ENCODE peak calls at places on chromosomes 3 and 15, in four cellular contexts. I, F, O and X are unnamed samples.

GRCh38 chr15:85757073-85757938 is 37.4 kb downstream of the KLHL25 start:
- DNase-seq in I (no peak), F (no peak), O (no peak), X (no peak)

GRCh38 chr3:41683666-41684350 is 278.1 kb downstream of the ULK4 start:
- DNase-seq in I (peak; percentile 99), F (peak; percentile 48), O (no peak), X (peak; percentile 21)

GRCh38 chr3:27219127-27219860 is 149.9 kb downstream of the NEK10 start:
- DNase-seq in I (no peak), F (no peak), O (no peak), X (no peak)

GRCh38 chr15:66387176-66388056 is 704 bp downstream of the MAP2K1 start:
- DNase-seq in I (no peak), F (peak; percentile 71), O (no peak), X (peak; percentile 65)

GRCh38 chr3:66196633-66197032 is 24.2 kb upstream of the SLC25A26 start:
- DNase-seq in I (no peak), F (no peak), O (no peak), X (no peak)

GRCh38 chr15:29835301-29835700 is 13.0 kb upstream of the TJP1 start:
- DNase-seq in I (no peak), F (no peak), O (no peak), X (peak; percentile 54)

GRCh38 chr3:141486735-141487418 is at the start of gene RASA2:
- DNase-seq in I (no peak), F (peak; percentile 74), O (no peak), X (peak; percentile 91)

GRCh38 chr3:17315905-17316304 is 426.5 kb downstream of the TBC1D5 start:
- DNase-seq in I (no peak), F (no peak), O (no peak), X (no peak)

GRCh38 chr3:42497009-42497731 is 5.3 kb upstream of the VIPR1 start:
- DNase-seq in I (no peak), F (peak; percentile 54), O (peak; percentile 79), X (peak; percentile 67)

GRCh38 chr3:183098538-183099025 is 714 bp downstream of the MCCC1 start:
- DNase-seq in I (no peak), F (no peak), O (no peak), X (no peak)

GRCh38 chr15:78854973-78855372 is 17.7 kb upstream of the MORF4L1 start:
- DNase-seq in I (no peak), F (no peak), O (no peak), X (no peak)

GRCh38 chr3:193894121-193894863 is 241.7 kb upstream of the HES1 start:
- DNase-seq in I (no peak), F (no peak), O (peak; percentile 3), X (peak; percentile 30)

GRCh38 chr3:117393119-117393518 is 683.5 kb downstream of the TUSC7 start:
- DNase-seq in I (no peak), F (no peak), O (no peak), X (no peak)

GRCh38 chr15:72844067-72844466 is 60.5 kb upstream of the ADPGK start:
- DNase-seq in I (no peak), F (no peak), O (no peak), X (no peak)

GRCh38 chr3:184154909-184155643 is at the start of gene DVL3:
- DNase-seq in I (no peak), F (peak; percentile 64), O (no peak), X (peak; percentile 80)

GRCh38 chr15:74433592-74434259 is at the start of gene SEMA7A:
- DNase-seq in I (no peak), F (peak; percentile 82), O (peak; percentile 20), X (peak; percentile 80)

GRCh38 chr3:57227204-57227929 is at the start of gene APPL1:
- DNase-seq in I (no peak), F (peak; percentile 84), O (peak; percentile 70), X (peak; percentile 94)

GRCh38 chr3:174099724-174100123 is 702.2 kb downstream of the NLGN1 start:
- DNase-seq in I (no peak), F (no peak), O (no peak), X (no peak)

GRCh38 chr3:174102274-174102673 is 704.7 kb downstream of the NLGN1 start:
- DNase-seq in I (no peak), F (no peak), O (no peak), X (no peak)

GRCh38 chr3:174097686-174098085 is 700.1 kb downstream of the NLGN1 start:
- DNase-seq in I (no peak), F (no peak), O (no peak), X (no peak)

GRCh38 chr3:174100744-174101143 is 703.2 kb downstream of the NLGN1 start:
- DNase-seq in I (no peak), F (no peak), O (no peak), X (no peak)

GRCh38 chr3:174101244-174101643 is 703.7 kb downstream of the NLGN1 start:
- DNase-seq in I (peak; percentile 52), F (no peak), O (no peak), X (no peak)
- H3K4me3 ChIP-seq in I (peak overlapping the region; percentile 19), F (no peak overlapping the region), O (no peak overlapping the region), X (no peak overlapping the region)

GRCh38 chr3:155495387-155495786 is 201.9 kb upstream of the STRIT1 start:
- DNase-seq in I (no peak), F (no peak), O (peak; percentile 20), X (no peak)

GRCh38 chr3:155496206-155496605 is 202.7 kb upstream of the STRIT1 start:
- DNase-seq in I (no peak), F (no peak), O (no peak), X (no peak)

GRCh38 chr3:155492841-155493240 is 199.4 kb upstream of the STRIT1 start:
- DNase-seq in I (no peak), F (no peak), O (peak; percentile 2), X (no peak)

GRCh38 chr3:155494332-155494731 is 200.8 kb upstream of the STRIT1 start:
- DNase-seq in I (no peak), F (no peak), O (no peak), X (no peak)

DNA sequence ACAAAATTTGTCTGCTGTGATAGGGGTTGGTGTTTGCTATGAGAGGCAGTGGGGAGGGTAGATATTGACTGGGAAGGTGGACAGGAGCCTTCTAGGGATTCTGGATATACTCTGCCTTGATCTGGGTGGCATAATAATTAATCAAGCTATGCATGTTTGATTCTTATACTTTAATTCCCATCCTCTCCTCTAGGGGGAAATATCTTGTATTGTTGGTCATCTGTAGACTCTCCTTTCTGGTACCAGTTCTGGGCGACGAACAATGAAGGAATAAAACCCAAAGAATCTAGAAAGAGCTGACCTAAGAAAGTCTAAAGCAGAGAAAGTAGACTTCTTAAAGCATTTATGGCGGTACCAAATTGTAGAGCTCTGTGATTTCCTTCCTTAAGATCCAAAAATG is 198.2 kb upstream of the STRIT1 start:
- DNase-seq in I (no peak), F (no peak), O (no peak), X (no peak)
- H3K4me3 ChIP-seq in I (no peak overlapping the region), F (no peak overlapping the region), O (no peak overlapping the region), X (no peak overlapping the region)

GRCh38 chr3:14439501-14440167 is 37.2 kb downstream of the SLC6A6 start:
- DNase-seq in I (no peak), F (no peak), O (peak; percentile 44), X (peak; percentile 76)
- H3K4me3 ChIP-seq in I (no peak overlapping the region), F (no peak overlapping the region), O (no peak overlapping the region), X (no peak overlapping the region)

GRCh38 chr3:196143708-196144382 is 62.0 kb upstream of the TFRC start:
- DNase-seq in I (no peak), F (no peak), O (no peak), X (no peak)
- H3K4me3 ChIP-seq in I (no peak overlapping the region), F (no peak overlapping the region), O (no peak overlapping the region), X (no peak overlapping the region)

DNA sequence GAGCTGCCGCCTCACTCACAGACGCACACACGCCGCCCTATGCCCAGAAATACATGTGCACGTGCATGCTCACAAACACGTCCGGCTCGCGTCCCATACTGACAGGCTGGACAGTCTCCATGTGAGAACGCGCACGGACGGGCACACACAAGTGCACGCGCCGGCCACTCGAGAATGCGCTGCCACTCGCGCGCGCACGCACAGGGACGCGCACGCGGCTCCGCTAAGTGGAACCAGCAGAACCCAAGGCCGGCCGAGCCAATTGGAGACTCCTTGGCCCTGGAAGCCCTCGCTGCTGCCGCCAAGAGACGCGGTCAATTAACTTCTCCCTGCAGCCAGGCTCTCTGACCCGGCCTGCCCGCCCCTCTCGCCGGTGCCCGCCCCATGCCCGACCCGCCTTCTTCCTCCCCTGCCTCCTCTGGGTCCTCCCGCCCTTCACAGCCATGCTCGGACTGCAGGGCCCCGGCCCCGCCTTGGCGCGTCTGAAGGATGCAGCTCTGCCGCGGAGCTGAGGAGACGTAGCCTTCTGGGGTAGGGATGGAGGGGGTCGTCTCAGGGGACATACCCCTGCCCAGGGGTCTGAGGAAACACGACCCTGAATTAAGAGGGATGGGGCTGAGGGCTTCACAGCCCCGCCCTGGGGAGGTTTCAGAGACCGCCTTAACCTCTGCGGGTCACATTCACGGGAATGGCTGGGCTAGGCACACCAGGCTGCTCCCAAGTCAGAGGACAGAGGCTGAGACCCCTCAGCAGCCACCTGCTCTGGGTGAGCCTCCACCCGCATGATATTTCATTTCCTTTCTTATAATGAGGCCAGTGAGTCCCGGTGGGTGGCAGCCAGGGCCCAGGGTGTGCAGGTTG is 15.0 kb downstream of the PTH1R start:
- DNase-seq in I (no peak), F (peak; percentile 60), O (no peak), X (peak; percentile 80)
- H3K4me3 ChIP-seq in I (peak overlapping the region; percentile 49), F (peak overlapping the region; percentile 26), O (peak overlapping the region; percentile 32), X (peak overlapping the region; percentile 2)

GRCh38 chr3:83002869-83003445 is 1241.5 kb upstream of the GBE1 start:
- DNase-seq in I (no peak), F (no peak), O (no peak), X (no peak)
- H3K4me3 ChIP-seq in I (no peak overlapping the region), F (no peak overlapping the region), O (no peak overlapping the region), X (no peak overlapping the region)

DNA sequence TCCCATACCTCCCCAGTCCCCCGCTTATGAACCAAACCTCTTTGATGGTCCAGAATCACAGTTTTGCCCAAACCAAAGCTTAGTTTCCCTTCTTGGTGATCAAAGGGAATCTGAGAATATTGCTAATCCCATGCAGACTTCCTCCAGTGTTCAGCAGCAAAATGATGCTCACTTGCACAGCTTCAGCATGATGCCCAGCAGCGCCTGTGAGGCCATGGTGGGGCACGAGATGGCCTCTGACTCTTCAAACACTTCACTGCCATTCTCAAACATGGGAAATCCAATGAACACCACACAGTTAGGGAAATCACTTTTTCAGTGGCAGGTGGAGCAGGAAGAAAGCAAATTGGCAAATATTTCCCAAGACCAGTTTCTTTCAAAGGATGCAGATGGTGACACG is 4.2 kb downstream of the NFKBIZ start:
- DNase-seq in I (no peak), F (no peak), O (no peak), X (no peak)
- H3K4me3 ChIP-seq in I (peak overlapping the region; percentile 96), F (no peak overlapping the region), O (no peak overlapping the region), X (no peak overlapping the region)

GRCh38 chr15:67825880-67826716 is 789 bp downstream of the SKOR1 start:
- DNase-seq in I (no peak), F (no peak), O (no peak), X (no peak)
- H3K4me3 ChIP-seq in I (no peak overlapping the region), F (no peak overlapping the region), O (no peak overlapping the region), X (no peak overlapping the region)

DNA sequence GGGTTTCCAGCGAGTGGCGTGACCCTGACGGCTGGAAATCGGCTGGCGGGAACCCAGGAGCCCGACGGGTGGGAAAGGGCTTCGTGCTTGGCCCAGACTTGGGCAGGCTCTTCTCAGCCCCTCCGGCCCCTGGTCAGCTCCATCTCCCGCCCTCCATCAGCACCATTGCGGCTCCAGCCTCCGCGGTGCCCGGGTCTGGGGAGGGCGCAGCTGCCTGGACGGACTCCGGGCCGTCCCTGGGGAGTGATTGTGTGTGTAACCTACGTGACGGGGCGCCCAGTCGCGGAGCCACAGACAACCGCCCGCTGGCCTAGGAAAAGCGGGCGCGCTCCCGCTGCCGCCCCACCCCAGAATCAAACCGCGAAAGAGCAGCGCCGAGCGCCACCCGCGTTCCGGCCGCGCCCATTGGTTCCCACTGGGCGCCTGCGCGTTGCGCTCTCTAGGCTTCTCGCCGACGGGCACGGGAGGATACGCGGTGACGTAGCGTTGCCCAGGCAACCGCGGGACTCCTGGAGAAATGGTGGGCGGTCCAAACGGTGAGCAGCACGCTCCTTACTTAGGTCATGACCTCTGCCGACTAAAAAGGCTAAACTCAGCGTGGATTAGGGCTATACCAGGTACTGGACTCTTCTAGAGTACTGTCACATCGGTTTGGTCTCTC is at the start of gene CFAP20DC:
- DNase-seq in I (peak; percentile 72), F (peak; percentile 91), O (peak; percentile 69), X (peak; percentile 95)
- H3K4me3 ChIP-seq in I (peak within 1 kb of the TSS; percentile 83), F (peak within 1 kb of the TSS; percentile 53), O (peak within 1 kb of the TSS; percentile 58), X (peak within 1 kb of the TSS; percentile 62)